ENCODE peak calls at places on chromosomes 4 and X, in six cellular contexts. C, Q, E, L, Y and W are unnamed samples.

GRCh38 chr4:4248885-4249203 is 821 bp upstream of the TMEM128 start:
- DNase-seq in L (no peak), Y (no peak), C (no peak), E (no peak), Q (no peak), W (no peak)

GRCh38 chr4:2910409-2910808 is 52.8 kb downstream of the NOP14 start:
- DNase-seq in Y (no peak), Q (no peak), E (no peak), L (no peak), C (no peak), W (no peak)

GRCh38 chr4:54659213-54660144 is 1.7 kb downstream of the KIT start:
- DNase-seq in C (no peak), Q (no peak), E (no peak), L (no peak), Y (no peak), W (no peak)

GRCh38 chr4:123807187-123807586 is 410.6 kb downstream of the SPRY1 start:
- DNase-seq in E (no peak), Y (no peak), L (no peak), C (no peak), Q (no peak), W (no peak)

GRCh38 chr4:57078685-57079521 is 31.3 kb downstream of the IGFBP7 start:
- DNase-seq in Q (no peak), Y (peak), L (no peak), C (no peak), E (no peak), W (no peak)

GRCh38 chr4:88771883-88772450 is 74.3 kb upstream of the NAP1L5 start:
- DNase-seq in Y (no peak), E (no peak), L (no peak), Q (no peak), C (no peak), W (no peak)

GRCh38 chr4:149746281-149746680 is 69.4 kb downstream of the IQCM start:
- DNase-seq in C (no peak), Y (no peak), L (no peak), Q (no peak), E (no peak), W (no peak)

GRCh38 chr4:149595500-149595899 is 220.1 kb downstream of the IQCM start:
- DNase-seq in Y (no peak), L (no peak), C (no peak), Q (no peak), E (no peak), W (no peak)

GRCh38 chrX:141638601-141639000 is 49.1 kb downstream of the SPANXA2 start:
- DNase-seq in E (no peak), L (no peak), C (no peak), Q (no peak), Y (no peak), W (no peak)

GRCh38 chr4:25223770-25224375 is 10.0 kb upstream of the PI4K2B start:
- DNase-seq in Y (no peak), E (no peak), C (no peak), Q (no peak), L (no peak), W (no peak)

GRCh38 chrX:40176979-40177430 is 79.2 kb upstream of the BCOR start:
- DNase-seq in Q (peak), C (no peak), Y (peak), E (peak), L (no peak), W (no peak)

GRCh38 chrX:18422886-18423285 is 2.5 kb upstream of the CDKL5 start:
- DNase-seq in C (no peak), Q (no peak), L (no peak), Y (no peak), E (no peak), W (no peak)

GRCh38 chr4:8759987-8760386 is 111.7 kb downstream of the HMX1 start:
- DNase-seq in C (no peak), L (no peak), Q (no peak), E (no peak), Y (peak), W (no peak)

GRCh38 chr4:26083987-26084386 is 170.0 kb downstream of the SMIM20 start:
- DNase-seq in Y (no peak), L (no peak), Q (no peak), C (peak), E (no peak), W (no peak)

GRCh38 chrX:126580877-126581276 is 28.3 kb upstream of the DCAF12L1 start:
- DNase-seq in E (peak), Y (no peak), C (no peak), Q (no peak), L (no peak), W (no peak)

GRCh38 chr4:95317124-95317820 is 231.5 kb downstream of the UNC5C start:
- DNase-seq in E (no peak), Q (no peak), C (no peak), Y (no peak), L (no peak), W (no peak)

GRCh38 chr4:154720123-154720522 is 23.7 kb upstream of the LRAT start:
- DNase-seq in Y (no peak), C (no peak), Q (no peak), L (no peak), E (no peak), W (no peak)

GRCh38 chrX:130857207-130857606 is 45.8 kb downstream of the ENOX2 start:
- DNase-seq in E (no peak), Q (no peak), Y (no peak), C (no peak), L (no peak), W (no peak)

GRCh38 chrX:115068896-115069295 is 51.5 kb upstream of the IL13RA2 start:
- DNase-seq in Y (no peak), L (no peak), C (no peak), Q (no peak), E (no peak), W (peak)

GRCh38 chrX:139086243-139086642 is 374.7 kb upstream of the FGF13 start:
- DNase-seq in L (no peak), C (no peak), Y (no peak), E (no peak), Q (peak), W (no peak)

GRCh38 chr4:78244691-78245485 is 187.8 kb downstream of the FRAS1 start:
- DNase-seq in L (no peak), E (no peak), Y (no peak), C (no peak), Q (no peak), W (no peak)

GRCh38 chr4:156505341-156505955 is 466.2 kb downstream of the PDGFC start:
- DNase-seq in Y (no peak), E (no peak), L (no peak), Q (no peak), C (no peak), W (no peak)

GRCh38 chr4:123043793-123044425 is 121.5 kb upstream of the NUDT6 start:
- DNase-seq in C (no peak), L (no peak), Y (no peak), E (no peak), Q (no peak), W (no peak)

GRCh38 chr4:168784786-168785461 is 225.1 kb downstream of the CBR4 start:
- DNase-seq in Q (no peak), E (no peak), C (no peak), L (no peak), Y (no peak), W (no peak)

GRCh38 chrX:119374736-119375135 is 24.4 kb upstream of the SLC25A43 start:
- DNase-seq in Y (no peak), L (no peak), C (no peak), E (no peak), Q (no peak), W (no peak)

GRCh38 chr4:153207561-153207960 is 3.3 kb downstream of the TRIM2 start:
- DNase-seq in C (no peak), Y (no peak), E (peak), L (no peak), Q (no peak), W (peak)

GRCh38 chr4:80812145-80812544 is 218.4 kb upstream of the BMP3 start:
- DNase-seq in C (no peak), E (no peak), L (no peak), Y (no peak), Q (no peak), W (no peak)

GRCh38 chr4:77082886-77083608 is 7.3 kb upstream of the CCNI start:
- DNase-seq in E (no peak), Q (no peak), Y (no peak), C (no peak), L (no peak), W (no peak)

GRCh38 chr4:153997506-153997905 is 208.6 kb upstream of the SFRP2 start:
- DNase-seq in Y (no peak), L (no peak), Q (no peak), C (no peak), E (no peak), W (no peak)

GRCh38 chr4:184358521-184359232 is 115.7 kb downstream of the IRF2 start:
- DNase-seq in E (no peak), L (no peak), C (no peak), Q (no peak), Y (no peak), W (no peak)

DNA sequence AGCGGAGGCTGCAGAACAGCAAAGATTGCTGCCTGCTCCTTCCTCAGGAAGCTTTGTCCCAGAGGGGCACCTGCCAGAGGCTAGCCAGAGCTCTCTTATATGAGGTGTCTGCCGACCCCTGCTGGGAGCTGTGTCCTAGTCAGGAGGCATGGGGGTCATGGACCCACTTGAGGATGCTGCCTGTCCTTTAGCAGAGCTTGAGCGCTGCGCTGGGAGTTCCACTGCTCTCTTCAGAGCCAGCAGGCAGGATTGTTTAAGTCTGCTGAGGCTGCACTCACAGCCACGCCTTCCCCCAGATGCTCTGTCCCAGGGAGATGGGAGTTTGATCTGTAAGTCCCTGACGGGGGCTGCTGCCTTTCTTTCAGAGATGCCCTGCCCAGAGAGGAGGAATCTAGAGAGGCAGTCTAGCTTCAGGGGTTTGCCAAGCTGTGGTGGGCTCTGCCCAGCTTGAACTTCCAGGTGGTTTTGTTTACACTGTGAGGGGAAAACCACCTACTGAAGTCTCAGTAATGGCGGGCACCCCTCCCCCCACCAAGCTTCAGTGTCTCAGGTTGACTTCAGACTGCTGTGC is 10.9 kb downstream of the DCK start:
- DNase-seq in E (peak), Y (no peak), C (no peak), L (no peak), Q (no peak), W (no peak)
- TF ChIP-seq CTCF in E (no peak), Y (no peak), C (no peak), L (no peak), Q (no peak), W (no peak)

DNA sequence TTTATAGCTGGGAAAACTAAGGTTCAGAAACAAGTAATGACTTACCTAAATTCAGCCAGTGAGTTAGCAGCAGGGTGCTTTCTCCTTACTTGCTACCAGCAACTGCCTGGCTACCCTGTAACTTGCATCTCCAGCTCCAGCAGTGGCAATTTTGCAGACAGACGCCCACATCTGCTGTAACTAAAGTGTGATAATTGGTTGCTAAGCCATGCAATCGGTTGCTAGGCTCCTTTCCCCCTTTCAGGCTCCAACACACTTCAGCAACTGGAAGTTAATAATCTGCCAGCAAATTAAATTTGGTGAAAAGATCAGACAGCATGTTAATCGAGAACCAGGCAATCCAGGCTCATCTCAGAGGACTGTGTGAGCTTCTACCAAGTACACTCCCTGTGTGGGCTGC is 24.1 kb upstream of the ARHGEF9 start:
- DNase-seq in E (no peak), Q (no peak), L (no peak), Y (no peak), C (no peak), W (no peak)
- TF ChIP-seq CTCF in E (no peak), Q (no peak), L (no peak), Y (no peak), C (no peak), W (no peak)

GRCh38 chrX:154546354-154547244 is at the start of gene G6PD:
- DNase-seq in E (no peak), C (no peak), L (no peak), Y (peak), Q (no peak), W (peak)
- TF ChIP-seq CTCF in E (no peak), C (no peak), L (peak), Y (no peak), Q (no peak), W (no peak)

DNA sequence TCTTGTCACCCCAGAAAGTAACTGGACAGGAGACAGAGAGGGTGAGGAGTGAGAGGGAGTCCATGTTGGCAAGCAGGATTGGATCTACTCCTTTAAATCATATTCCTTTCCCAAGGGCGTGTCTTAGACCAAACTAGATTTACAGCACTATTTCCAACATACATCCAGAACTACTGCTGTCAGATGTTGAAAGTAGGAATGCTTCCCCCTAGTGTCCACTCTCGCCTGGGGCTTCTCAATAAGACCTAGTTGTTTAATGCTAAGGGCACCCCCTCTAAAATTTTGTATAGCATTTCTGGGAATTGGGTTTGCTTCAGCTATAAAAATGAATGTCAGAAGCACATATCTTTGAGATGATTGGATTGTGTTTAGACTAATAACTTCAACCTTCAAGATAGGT is 13.3 kb downstream of the OFD1 start:
- DNase-seq in L (no peak), C (peak), Q (no peak), Y (no peak), E (no peak), W (peak)
- TF ChIP-seq CTCF in L (peak), C (peak), Q (peak), Y (peak), E (no peak), W (peak)

DNA sequence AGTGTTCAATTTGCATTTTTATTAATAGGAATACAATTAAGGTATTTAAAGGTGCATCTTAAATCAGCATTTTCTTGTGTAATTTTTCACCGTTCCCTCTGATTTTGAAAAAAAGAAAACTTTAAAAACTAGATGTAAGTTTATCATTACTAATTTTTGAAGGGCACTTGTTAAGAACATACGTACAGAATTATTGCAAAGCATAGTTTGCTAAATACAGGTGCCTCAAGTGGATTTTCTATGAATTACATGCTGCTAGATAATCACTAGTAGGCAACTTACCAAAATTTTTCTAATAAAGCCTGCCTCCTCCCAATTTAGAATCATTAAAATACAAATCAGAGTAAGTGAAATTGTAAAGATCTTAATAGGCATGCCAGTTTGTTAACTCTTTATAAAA is 8.5 kb downstream of the CNKSR2 start:
- DNase-seq in C (no peak), E (no peak), L (no peak), Y (no peak), Q (no peak), W (no peak)
- TF ChIP-seq CTCF in C (no peak), E (no peak), L (no peak), Y (peak), Q (no peak), W (peak)

GRCh38 chr4:17597517-17597916 is 16.9 kb upstream of the MED28 start:
- DNase-seq in Y (no peak), C (no peak), Q (no peak), E (no peak), L (no peak), W (no peak)
- TF ChIP-seq CTCF in Y (no peak), C (peak), Q (no peak), E (no peak), L (peak), W (no peak)